ENCODE peak calls at places on chromosomes 11 and 22, in four cellular contexts. Q is heart right ventricle, A is cardiac muscle cell, E is heart left ventricle. B is an unnamed sample.

GRCh38 chr11:70084046-70084984 is 6.2 kb downstream of the ANO1 start:
- DNase-seq in Q (no peak), A (no peak), E (no peak), B (no peak)

GRCh38 chr11:26765323-26765722 is 43.5 kb upstream of the SLC5A12 start:
- DNase-seq in Q (no peak), A (no peak), E (no peak), B (no peak)

GRCh38 chr11:130145975-130146776 is 13.4 kb upstream of the ST14 start:
- DNase-seq in Q (no peak), A (no peak), E (peak), B (no peak)

GRCh38 chr11:72083414-72083813 is 2.8 kb downstream of the LRRC51 start:
- DNase-seq in Q (no peak), A (no peak), E (no peak), B (no peak)

GRCh38 chr11:96279421-96280290 is 63.3 kb downstream of the MAML2 start:
- DNase-seq in Q (no peak), A (no peak), E (no peak), B (no peak)

GRCh38 chr11:17314232-17314547 is 37.4 kb upstream of the NCR3LG1 start:
- DNase-seq in Q (no peak), A (peak), E (no peak), B (no peak)

GRCh38 chr11:35174666-35175065 is 35.7 kb downstream of the CD44 start:
- DNase-seq in Q (no peak), A (no peak), E (no peak), B (no peak)

GRCh38 chr22:47174671-47175111 is 412.2 kb downstream of the TBC1D22A start:
- DNase-seq in Q (no peak), A (no peak), E (peak), B (no peak)

GRCh38 chr11:46361283-46362145 is 14.3 kb downstream of the DGKZ start:
- DNase-seq in Q (peak), A (peak), E (peak), B (peak)

GRCh38 chr11:1232328-1233321 is 9.8 kb downstream of the MUC5B start:
- DNase-seq in Q (no peak), A (no peak), E (no peak), B (no peak)

GRCh38 chr11:78759067-78759466 is 184.4 kb upstream of the NARS2 start:
- DNase-seq in Q (no peak), A (no peak), E (no peak), B (no peak)

GRCh38 chr11:61126266-61126665 is 24.0 kb downstream of the CD5 start:
- DNase-seq in Q (peak), A (peak), E (peak), B (no peak)

GRCh38 chr11:130241697-130242096 is 73.0 kb downstream of the ZBTB44 start:
- DNase-seq in Q (no peak), A (no peak), E (no peak), B (no peak)

GRCh38 chr11:110409174-110409573 is 20.6 kb upstream of the FDX1 start:
- DNase-seq in Q (no peak), A (no peak), E (no peak), B (no peak)

GRCh38 chr22:25148149-25148691 is 51.4 kb upstream of the CRYBB3 start:
- DNase-seq in Q (peak), A (peak), E (no peak), B (no peak)

DNA sequence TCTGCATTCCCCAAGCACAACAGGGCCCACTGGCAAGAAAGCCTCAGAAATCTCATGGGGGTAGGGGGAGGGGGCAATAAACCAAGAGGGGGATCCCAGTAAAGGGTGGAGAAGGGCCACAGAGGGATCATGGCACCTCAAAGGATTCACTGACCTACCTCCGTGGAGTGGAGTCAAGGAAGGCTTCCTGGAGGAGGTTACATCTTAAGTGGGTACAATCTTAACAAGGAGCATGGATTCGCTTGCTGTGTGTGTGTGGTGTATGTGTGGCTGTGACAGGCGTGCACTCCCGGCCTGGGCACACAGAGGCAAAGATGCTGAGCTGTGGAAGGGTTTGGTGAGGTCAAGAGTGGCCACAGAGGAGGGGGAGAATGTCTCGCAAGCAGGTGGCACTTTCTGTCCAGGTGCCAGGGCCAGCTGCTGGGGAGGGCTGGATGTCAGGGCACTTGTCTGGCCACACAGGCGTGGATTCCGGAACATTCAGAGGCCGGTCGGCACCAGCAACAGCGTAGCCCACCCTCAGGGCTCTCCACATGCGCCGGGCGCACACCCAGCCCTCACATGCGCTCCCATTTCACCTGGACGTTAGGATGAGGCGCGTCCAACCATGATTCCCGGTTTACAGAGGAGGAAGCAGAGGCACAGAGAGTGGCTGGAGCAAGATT is 43.3 kb downstream of the WNT7B start:
- DNase-seq in Q (no peak), A (no peak), E (no peak), B (no peak)
- TF ChIP-seq CTCF in Q (no peak), A (no peak), E (no peak), B (no peak)

GRCh38 chr11:12413141-12414055 is 36.0 kb downstream of the PARVA start:
- DNase-seq in Q (no peak), A (no peak), E (no peak), B (no peak)
- H3K27ac ChIP-seq in Q (no peak), A (no peak), E (no peak), B (no peak)

GRCh38 chr11:29530961-29531360 is 485.9 kb downstream of the KCNA4 start:
- DNase-seq in Q (no peak), A (no peak), E (no peak), B (no peak)

GRCh38 chr11:29527391-29527936 is 489.4 kb downstream of the KCNA4 start:
- DNase-seq in Q (no peak), A (no peak), E (no peak), B (no peak)
- TF ChIP-seq CTCF in Q (no peak), A (peak), E (peak), B (no peak)

GRCh38 chr11:67314218-67314617 is 10.9 kb downstream of the SSH3 start:
- DNase-seq in Q (no peak), A (no peak), E (no peak), B (no peak)
- H3K27ac ChIP-seq in Q (no peak), A (no peak), E (no peak), B (no peak)